ENCODE peak calls at places on chromosomes 1 and 21, in ten cellular contexts. E is H1, D is K562, Y is stomach, O is Panc1, R is spleen, F is GM12878, B is breast epithelium, A is HepG2, M is SK-N-SH. S is an unnamed sample.

GRCh38 chr1:27864264-27864895 is 8.0 kb upstream of the THEMIS2 start:
- DNase-seq in A (no peak), F (peak; percentile 58), Y (no peak), R (no peak), B (no peak), O (no peak), E (no peak), M (no peak), D (no peak), S (no peak)

GRCh38 chr1:68442006-68442405 is 7.7 kb downstream of the RPE65 start:
- DNase-seq in Y (no peak), A (no peak), R (no peak), E (no peak), F (no peak), B (no peak), O (no peak), M (no peak), D (no peak), S (no peak)

GRCh38 chr21:46088189-46088588 is 9.7 kb upstream of the COL6A2 start:
- DNase-seq in Y (no peak), E (no peak), O (no peak), B (no peak), D (no peak), R (no peak), M (no peak), F (no peak), A (no peak), S (no peak)

GRCh38 chr1:166814611-166815010 is 24.7 kb upstream of the POGK start:
- DNase-seq in M (no peak), F (no peak), E (no peak), R (no peak), A (no peak), O (no peak), D (no peak), B (no peak), Y (peak; percentile 43), S (no peak)

GRCh38 chr1:212782422-212783154 is 9.0 kb downstream of the NSL1 start:
- DNase-seq in B (no peak), E (no peak), O (no peak), Y (no peak), R (no peak), F (no peak), A (peak; percentile 3), D (no peak), M (peak; percentile 41), S (no peak)

GRCh38 chr1:204514841-204515240 is 1.4 kb upstream of the MDM4 start:
- DNase-seq in D (no peak), B (no peak), O (no peak), R (no peak), M (no peak), Y (no peak), F (no peak), E (no peak), A (no peak), S (no peak)

GRCh38 chr1:51924455-51924854 is 45.9 kb upstream of the NRDC start:
- DNase-seq in O (no peak), D (no peak), F (no peak), Y (no peak), R (no peak), A (no peak), M (no peak), B (no peak), E (no peak), S (no peak)

GRCh38 chr1:209486861-209487260 is 96.7 kb upstream of the CAMK1G start:
- DNase-seq in F (no peak), R (no peak), D (no peak), A (no peak), Y (no peak), O (no peak), E (no peak), M (no peak), B (no peak), S (no peak)

DNA sequence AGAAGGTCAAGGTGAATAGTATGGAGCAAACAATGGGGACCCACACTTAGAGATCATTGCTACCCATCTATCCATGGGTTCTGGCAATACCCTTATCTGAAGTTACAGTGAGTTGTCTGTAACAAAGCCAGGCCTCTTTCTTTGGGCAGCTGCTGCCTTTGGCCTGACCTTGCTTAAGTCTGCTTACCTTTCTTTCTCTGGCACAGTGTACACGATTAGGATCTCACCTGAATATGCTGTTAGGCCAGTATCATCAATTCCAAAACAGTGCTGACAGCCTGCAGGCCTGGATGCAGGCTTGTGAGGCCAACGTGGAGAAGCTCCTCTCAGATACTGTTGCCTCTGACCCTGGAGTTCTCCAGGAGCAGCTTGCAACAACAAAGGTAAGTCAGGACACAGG is 132.9 kb upstream of the BMP8A start:
- DNase-seq in E (no peak), R (no peak), F (no peak), A (no peak), O (no peak), D (no peak), Y (no peak), B (no peak), M (no peak), S (no peak)
- H3K36me3 ChIP-seq in E (peaks cover 35% of the 10 kb centered on the region), R (peaks cover 100% of the 10 kb centered on the region), F (peaks cover 15% of the 10 kb centered on the region), A (peaks cover 58% of the 10 kb centered on the region), O (peaks cover 42% of the 10 kb centered on the region), D (peaks cover 84% of the 10 kb centered on the region), Y (peaks cover 100% of the 10 kb centered on the region), B (peaks cover 20% of the 10 kb centered on the region), M (peaks cover 67% of the 10 kb centered on the region), S (peaks cover 88% of the 10 kb centered on the region)

GRCh38 chr1:198492872-198493271 is 47.6 kb downstream of the ATP6V1G3 start:
- DNase-seq in D (no peak), A (no peak), M (no peak), R (no peak), B (no peak), Y (no peak), F (no peak), O (no peak), E (no peak), S (no peak)

GRCh38 chr1:198494658-198495103 is 45.8 kb downstream of the ATP6V1G3 start:
- DNase-seq in R (peak; percentile 59), Y (no peak), E (no peak), M (no peak), B (no peak), F (no peak), D (no peak), A (no peak), O (no peak), S (no peak)

GRCh38 chr1:198491596-198491995 is 48.9 kb downstream of the ATP6V1G3 start:
- DNase-seq in E (no peak), F (no peak), B (no peak), O (no peak), M (no peak), R (no peak), A (no peak), D (no peak), Y (no peak), S (no peak)

GRCh38 chr1:198494139-198494538 is 46.3 kb downstream of the ATP6V1G3 start:
- DNase-seq in O (no peak), Y (no peak), B (no peak), D (no peak), F (no peak), M (no peak), A (no peak), E (no peak), R (peak; percentile 54), S (no peak)

GRCh38 chr1:198493324-198493723 is 47.2 kb downstream of the ATP6V1G3 start:
- DNase-seq in M (no peak), R (peak; percentile 64), F (no peak), D (no peak), E (no peak), A (no peak), O (no peak), B (no peak), Y (no peak), S (no peak)
- TF ChIP-seq POLR2AphosphoS5 in M (no peak), R (no peak), F (no peak), D (no peak), E (no peak), A (no peak), O (no peak), B (no peak), Y (no peak), S (no peak)

GRCh38 chr1:172588296-172589291 is 55.6 kb downstream of the SUCO start:
- DNase-seq in Y (no peak), B (no peak), D (peak; percentile 41), M (no peak), R (no peak), A (peak; percentile 15), F (no peak), E (no peak), O (no peak), S (no peak)
- H3K36me3 ChIP-seq in Y (peaks cover 36% of the 10 kb centered on the region), B (no peaks in the 10 kb centered on the region), D (peaks cover 26% of the 10 kb centered on the region), M (peaks cover 32% of the 10 kb centered on the region), R (peaks cover 79% of the 10 kb centered on the region), A (peaks cover 39% of the 10 kb centered on the region), F (no peaks in the 10 kb centered on the region), E (peaks cover 12% of the 10 kb centered on the region), O (peaks cover 14% of the 10 kb centered on the region), S (peaks cover 29% of the 10 kb centered on the region)

GRCh38 chr1:185652348-185652747 is 81.8 kb upstream of the HMCN1 start:
- DNase-seq in E (no peak), Y (no peak), B (no peak), D (no peak), R (no peak), M (no peak), F (no peak), O (no peak), A (peak; percentile 20), S (no peak)

GRCh38 chr1:185650602-185651230 is 83.5 kb upstream of the HMCN1 start:
- DNase-seq in A (no peak), E (no peak), Y (no peak), O (no peak), B (no peak), D (no peak), R (no peak), M (no peak), F (no peak), S (peak; percentile 55)

GRCh38 chr1:185646202-185646683 is 87.9 kb upstream of the HMCN1 start:
- DNase-seq in R (no peak), M (peak; percentile 37), D (no peak), B (peak; percentile 78), E (no peak), Y (peak; percentile 57), A (peak; percentile 99), O (peak; percentile 75), F (no peak), S (peak; percentile 56)

GRCh38 chr1:185645686-185646085 is 88.5 kb upstream of the HMCN1 start:
- DNase-seq in D (no peak), R (no peak), A (no peak), Y (no peak), B (no peak), E (no peak), F (no peak), O (no peak), M (no peak), S (no peak)

GRCh38 chr1:185648858-185649589 is 85.2 kb upstream of the HMCN1 start:
- DNase-seq in R (no peak), Y (no peak), F (no peak), A (no peak), B (no peak), E (no peak), O (no peak), D (no peak), M (no peak), S (no peak)
- TF ChIP-seq POLR2AphosphoS5 in R (no peak), Y (no peak), F (no peak), A (no peak), B (no peak), E (no peak), O (no peak), D (no peak), M (no peak), S (no peak)

GRCh38 chr1:32681999-32682398 is 20.6 kb downstream of the SYNC start:
- DNase-seq in R (peak; percentile 1), E (no peak), Y (no peak), A (no peak), M (no peak), O (no peak), F (no peak), D (no peak), B (no peak), S (no peak)
- H3K36me3 ChIP-seq in R (peaks cover 99% of the 10 kb centered on the region), E (peaks cover 23% of the 10 kb centered on the region), Y (peaks cover 90% of the 10 kb centered on the region), A (peaks cover 70% of the 10 kb centered on the region), M (peaks cover 91% of the 10 kb centered on the region), O (peaks cover 51% of the 10 kb centered on the region), F (peaks cover 4% of the 10 kb centered on the region), D (peaks cover 90% of the 10 kb centered on the region), B (peaks cover 6% of the 10 kb centered on the region), S (no peaks in the 10 kb centered on the region)

S was measured in transverse colon.